ENCODE peak calls at places on chromosomes 11 and 22, in six cellular contexts. N is body of pancreas, B is fibroblast of lung, U is cardiac muscle cell, M is tibial artery, K is upper lobe of right lung. H is an unnamed sample.
A peak's percentile ranks its signal among the peaks of the same experiment; 100 is the strongest.

GRCh38 chr11:126268361-126268707 is 361 bp downstream of the SRPRA start:
- DNase-seq in N (no peak), B (no peak), M (no peak), U (no peak), K (peak; percentile 70), H (no peak)

GRCh38 chr11:133842730-133843129 is 2.6 kb downstream of the SPATA19 start:
- DNase-seq in M (no peak), N (no peak), K (no peak), B (no peak), U (no peak), H (no peak)

GRCh38 chr22:44668190-44668885 is 33.7 kb upstream of the PRR5 start:
- DNase-seq in M (no peak), K (no peak), B (no peak), U (peak; percentile 24), N (no peak), H (peak; percentile 50)

GRCh38 chr11:92738281-92738680 is 231.2 kb upstream of the MTNR1B start:
- DNase-seq in M (no peak), N (no peak), B (no peak), U (peak; percentile 44), K (no peak), H (no peak)

GRCh38 chr11:122253541-122254317 is 137.7 kb upstream of the BLID start:
- DNase-seq in M (no peak), K (no peak), U (peak; percentile 53), B (peak; percentile 66), N (peak; percentile 18), H (no peak)

GRCh38 chr11:64507832-64508375 is 83.1 kb upstream of the SLC22A12 start:
- DNase-seq in B (no peak), K (no peak), N (no peak), M (no peak), U (no peak), H (no peak)

GRCh38 chr11:130359419-130359818 is 44.7 kb upstream of the ZBTB44 start:
- DNase-seq in U (no peak), N (no peak), M (no peak), K (no peak), B (no peak), H (no peak)

GRCh38 chr11:11731311-11732083 is 109.7 kb upstream of the GALNT18 start:
- DNase-seq in M (no peak), U (peak; percentile 21), K (no peak), B (peak; percentile 78), N (no peak), H (no peak)

GRCh38 chr11:1305558-1306056 is 3.8 kb downstream of the TOLLIP start:
- DNase-seq in K (no peak), N (peak; percentile 48), M (no peak), U (no peak), B (no peak), H (no peak)

GRCh38 chr11:68962527-68963250 is 18.1 kb downstream of the MRGPRD start:
- DNase-seq in U (no peak), M (no peak), B (no peak), K (peak; percentile 40), N (no peak), H (no peak)

GRCh38 chr11:76419896-76420295 is 24.9 kb upstream of the EMSY start:
- DNase-seq in B (no peak), M (no peak), K (no peak), U (peak; percentile 3), N (peak; percentile 55), H (no peak)

GRCh38 chr22:24421428-24421931 is 5.9 kb upstream of the ADORA2A start:
- DNase-seq in N (no peak), U (no peak), B (no peak), K (no peak), M (no peak), H (no peak)

GRCh38 chr11:119872911-119873310 is 143.9 kb upstream of the NECTIN1 start:
- DNase-seq in N (no peak), M (no peak), K (no peak), B (no peak), U (no peak), H (no peak)

GRCh38 chr11:134625631-134626030 is 213.6 kb upstream of the B3GAT1 start:
- DNase-seq in U (no peak), B (no peak), K (no peak), N (no peak), M (no peak), H (no peak)

GRCh38 chr11:119806064-119806915 is 77.3 kb upstream of the NECTIN1 start:
- DNase-seq in U (no peak), B (no peak), N (no peak), K (no peak), M (no peak), H (no peak)

GRCh38 chr22:31277741-31278642 is 14.3 kb downstream of the PIK3IP1 start:
- DNase-seq in U (no peak), N (no peak), M (no peak), B (no peak), K (no peak), H (no peak)

GRCh38 chr11:35174666-35175065 is 35.7 kb downstream of the CD44 start:
- DNase-seq in B (peak; percentile 92), K (no peak), N (no peak), M (no peak), U (peak; percentile 68), H (no peak)

GRCh38 chr22:20407829-20408228 is 13.9 kb downstream of the ZNF74 start:
- DNase-seq in M (no peak), N (no peak), B (no peak), K (peak; percentile 12), U (no peak), H (no peak)

GRCh38 chr11:61963282-61964057 is 4.0 kb downstream of the FTH1 start:
- DNase-seq in B (no peak), K (peak; percentile 62), M (peak; percentile 56), U (peak; percentile 86), N (no peak), H (no peak)

GRCh38 chr11:61963016-61963281 is 4.5 kb downstream of the FTH1 start:
- DNase-seq in U (no peak), N (no peak), K (peak; percentile 65), B (no peak), M (no peak), H (no peak)

GRCh38 chr11:61961570-61962212 is 5.7 kb downstream of the FTH1 start:
- DNase-seq in B (no peak), K (peak; percentile 57), M (peak; percentile 61), U (peak; percentile 91), N (peak; percentile 78), H (peak; percentile 79)

GRCh38 chr11:61960532-61960931 is 6.9 kb downstream of the FTH1 start:
- DNase-seq in K (peak; percentile 39), B (no peak), M (no peak), N (no peak), U (no peak), H (no peak)

GRCh38 chr11:61962213-61963015 is 5.0 kb downstream of the FTH1 start:
- DNase-seq in M (no peak), N (no peak), K (peak; percentile 52), U (peak; percentile 69), B (no peak), H (no peak)
- H3K4me3 ChIP-seq in M (no peak overlapping the region), N (no peak overlapping the region), K (no peak overlapping the region), U (no peak overlapping the region), B (no peak overlapping the region), H (no peak overlapping the region)

GRCh38 chr11:102147632-102148031 is 37.4 kb downstream of the YAP1 start:
- DNase-seq in N (no peak), U (peak; percentile 54), K (no peak), B (no peak), M (no peak), H (no peak)

GRCh38 chr11:102147031-102147430 is 36.8 kb downstream of the YAP1 start:
- DNase-seq in N (no peak), M (no peak), U (peak; percentile 15), K (no peak), B (no peak), H (no peak)

GRCh38 chr11:102142333-102142732 is 32.1 kb downstream of the YAP1 start:
- DNase-seq in K (no peak), M (no peak), U (no peak), B (peak; percentile 27), N (no peak), H (no peak)

GRCh38 chr11:102143867-102144266 is 33.6 kb downstream of the YAP1 start:
- DNase-seq in N (no peak), B (no peak), M (no peak), K (no peak), U (no peak), H (no peak)

GRCh38 chr11:102144357-102145342 is 34.4 kb downstream of the YAP1 start:
- DNase-seq in M (peak; percentile 48), B (peak; percentile 46), U (peak; percentile 63), N (peak; percentile 21), K (no peak), H (no peak)
- H3K27ac ChIP-seq in M (peak overlapping the region; percentile 76), B (peak overlapping the region; percentile 55), U (peak overlapping the region; percentile 88), N (no peak overlapping the region), K (peak overlapping the region; percentile 4), H (peak overlapping the region; percentile 76)

DNA sequence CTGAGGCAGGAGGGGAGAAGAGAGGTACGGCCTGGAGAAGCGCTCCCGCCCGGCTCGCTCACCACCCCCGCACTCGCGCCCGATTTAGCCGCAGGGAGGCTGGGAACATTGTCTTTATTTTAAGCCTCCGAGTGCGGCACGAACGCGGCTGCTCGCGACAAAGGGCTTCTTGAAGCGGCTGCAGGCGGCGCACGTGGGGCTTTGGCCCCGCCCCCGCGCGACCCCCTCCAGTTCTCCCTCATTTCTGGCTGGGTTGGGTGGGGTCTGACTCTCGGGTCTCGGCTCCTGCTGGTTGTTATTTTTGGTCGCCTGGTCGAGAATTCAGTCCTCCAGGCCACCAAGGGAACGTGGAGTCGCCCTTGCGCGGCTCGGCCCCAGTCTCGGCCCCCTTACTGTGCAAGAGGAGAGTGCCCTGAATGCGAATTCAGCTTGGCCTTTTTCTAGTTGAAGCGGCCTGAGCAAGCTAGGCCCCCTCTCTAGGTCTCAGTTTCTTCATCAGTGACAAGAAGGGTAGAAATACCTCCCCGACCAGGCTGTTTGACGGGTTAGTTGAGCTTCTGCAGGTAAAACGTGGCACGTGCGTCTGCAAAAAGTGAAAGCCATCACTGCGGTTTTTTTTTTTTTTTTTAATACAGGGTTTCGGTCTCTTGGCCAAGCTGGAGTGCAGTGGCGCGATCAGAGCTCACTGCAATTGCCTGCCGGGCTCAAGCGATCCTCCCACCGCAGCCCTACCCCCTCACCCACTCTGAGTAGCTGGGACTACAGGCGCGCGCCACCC is 2.7 kb upstream of the CHRM1 start:
- DNase-seq in B (no peak), M (no peak), U (no peak), N (no peak), K (peak; percentile 61), H (no peak)
- H3K4me3 ChIP-seq in B (peak overlapping the region; percentile 7), M (no peak overlapping the region), U (no peak overlapping the region), N (no peak overlapping the region), K (no peak overlapping the region), H (peak overlapping the region; percentile 49)

GRCh38 chr11:111607751-111608150 is 5.5 kb downstream of the SIK2 start:
- DNase-seq in N (no peak), K (no peak), B (no peak), U (no peak), M (no peak), H (no peak)

GRCh38 chr11:111605681-111606080 is 3.4 kb downstream of the SIK2 start:
- DNase-seq in B (no peak), M (no peak), N (no peak), K (no peak), U (no peak), H (no peak)

GRCh38 chr11:111603633-111604130 is 1.4 kb downstream of the SIK2 start:
- DNase-seq in N (no peak), K (no peak), M (no peak), B (no peak), U (peak; percentile 25), H (no peak)

GRCh38 chr11:111604392-111605009 is 2.3 kb downstream of the SIK2 start:
- DNase-seq in B (peak; percentile 33), N (no peak), U (peak; percentile 62), K (no peak), M (no peak), H (no peak)

GRCh38 chr11:111606986-111607385 is 4.7 kb downstream of the SIK2 start:
- DNase-seq in N (no peak), B (peak; percentile 68), U (peak; percentile 58), K (no peak), M (no peak), H (no peak)
- H3K27ac ChIP-seq in N (no peak overlapping the region), B (no peak overlapping the region), U (no peak overlapping the region), K (no peak overlapping the region), M (no peak overlapping the region), H (no peak overlapping the region)

H was measured in psoas muscle.